ENCODE peak calls at places on chromosomes 7 and 10, in four cellular contexts. One of them, this sample, is unnamed.

GRCh38 chr10:106513328-106513727 is 651.2 kb downstream of the SORCS1 start:
- DNase-seq in SK-N-SH: no peak
- DNase-seq in H9: no peak
- DNase-seq in hepatocyte: no peak
- DNase-seq in this sample: no peak

GRCh38 chr7:118245267-118246040 is 20.9 kb downstream of the ANKRD7 start:
- DNase-seq in H9: no peak
- DNase-seq in SK-N-SH: peak; percentile 17
- DNase-seq in hepatocyte: no peak
- DNase-seq in this sample: no peak

GRCh38 chr7:79730971-79731370 is 277.5 kb upstream of the MAGI2 start:
- DNase-seq in hepatocyte: no peak
- DNase-seq in H9: no peak
- DNase-seq in SK-N-SH: no peak
- DNase-seq in this sample: no peak

GRCh38 chr7:137983308-137984008 is 18.4 kb downstream of the CREB3L2 start:
- DNase-seq in H9: no peak
- DNase-seq in SK-N-SH: no peak
- DNase-seq in hepatocyte: peak; percentile 44
- DNase-seq in this sample: peak; percentile 55

GRCh38 chr7:19296617-19297016 is 151.4 kb upstream of the FERD3L start:
- DNase-seq in SK-N-SH: no peak
- DNase-seq in hepatocyte: no peak
- DNase-seq in H9: no peak
- DNase-seq in this sample: no peak

GRCh38 chr10:104254493-104255243 is at the start of gene GSTO1:
- DNase-seq in hepatocyte: peak; percentile 72
- DNase-seq in SK-N-SH: peak; percentile 86
- DNase-seq in H9: peak; percentile 74
- DNase-seq in this sample: peak; percentile 77

GRCh38 chr7:25863727-25864116 is 288.3 kb upstream of the NFE2L3 start:
- DNase-seq in hepatocyte: no peak
- DNase-seq in H9: no peak
- DNase-seq in SK-N-SH: no peak
- DNase-seq in this sample: no peak

GRCh38 chr7:83821866-83822265 is 172.9 kb upstream of the SEMA3E start:
- DNase-seq in H9: no peak
- DNase-seq in SK-N-SH: no peak
- DNase-seq in hepatocyte: no peak
- DNase-seq in this sample: no peak

GRCh38 chr10:61760943-61761824 is 98.5 kb downstream of the CABCOCO1 start:
- DNase-seq in hepatocyte: peak; percentile 24
- DNase-seq in H9: no peak
- DNase-seq in SK-N-SH: no peak
- DNase-seq in this sample: peak; percentile 91

GRCh38 chr7:140003913-140004382 is 58.8 kb downstream of the PARP12 start:
- DNase-seq in H9: peak; percentile 62
- DNase-seq in hepatocyte: peak; percentile 69
- DNase-seq in SK-N-SH: peak; percentile 67
- DNase-seq in this sample: peak; percentile 82

GRCh38 chr7:73865738-73866445 is 4.9 kb downstream of the TMEM270 start:
- DNase-seq in SK-N-SH: peak; percentile 85
- DNase-seq in hepatocyte: peak; percentile 73
- DNase-seq in H9: peak; percentile 42
- DNase-seq in this sample: peak; percentile 72

GRCh38 chr7:46071601-46072000 is 150.5 kb upstream of the IGFBP3 start:
- DNase-seq in H9: no peak
- DNase-seq in SK-N-SH: no peak
- DNase-seq in hepatocyte: no peak
- DNase-seq in this sample: no peak

GRCh38 chr10:74652664-74653063 is 173.7 kb upstream of the KAT6B start:
- DNase-seq in hepatocyte: no peak
- DNase-seq in H9: no peak
- DNase-seq in SK-N-SH: no peak
- DNase-seq in this sample: no peak

GRCh38 chr10:104434601-104435000 is 81.0 kb downstream of the CFAP58 start:
- DNase-seq in SK-N-SH: no peak
- DNase-seq in hepatocyte: no peak
- DNase-seq in H9: no peak
- DNase-seq in this sample: no peak

GRCh38 chr7:3979956-3980643 is 679.0 kb downstream of the SDK1 start:
- DNase-seq in H9: no peak
- DNase-seq in hepatocyte: no peak
- DNase-seq in SK-N-SH: peak; percentile 69
- DNase-seq in this sample: peak; percentile 75

GRCh38 chr7:101535333-101535732 is 93.8 kb downstream of the MYL10 start:
- DNase-seq in H9: no peak
- DNase-seq in SK-N-SH: no peak
- DNase-seq in hepatocyte: no peak
- DNase-seq in this sample: no peak

GRCh38 chr10:49627644-49628247 is 13.9 kb downstream of the CHAT start:
- DNase-seq in H9: no peak
- DNase-seq in SK-N-SH: no peak
- DNase-seq in hepatocyte: no peak
- DNase-seq in this sample: no peak

GRCh38 chr10:14185501-14186045 is 145.2 kb downstream of the FRMD4A start:
- DNase-seq in hepatocyte: no peak
- DNase-seq in SK-N-SH: no peak
- DNase-seq in H9: peak; percentile 93
- DNase-seq in this sample: peak; percentile 96

GRCh38 chr7:132221356-132221755 is 354.9 kb downstream of the PLXNA4 start:
- DNase-seq in hepatocyte: no peak
- DNase-seq in SK-N-SH: no peak
- DNase-seq in H9: no peak
- DNase-seq in this sample: no peak

GRCh38 chr7:1586827-1587705 is 17.2 kb upstream of the PSMG3 start:
- DNase-seq in H9: no peak
- DNase-seq in SK-N-SH: peak; percentile 97
- DNase-seq in hepatocyte: no peak
- DNase-seq in this sample: no peak

GRCh38 chr10:106285199-106285598 is 879.3 kb downstream of the SORCS1 start:
- DNase-seq in H9: no peak
- DNase-seq in hepatocyte: no peak
- DNase-seq in SK-N-SH: no peak
- DNase-seq in this sample: no peak

GRCh38 chr7:103432713-103433112 is 13.3 kb downstream of the SLC26A5 start:
- DNase-seq in H9: no peak
- DNase-seq in hepatocyte: no peak
- DNase-seq in SK-N-SH: no peak
- DNase-seq in this sample: no peak

GRCh38 chr10:48399056-48399541 is 92.6 kb downstream of the MAPK8 start:
- DNase-seq in hepatocyte: no peak
- DNase-seq in SK-N-SH: no peak
- DNase-seq in H9: peak; percentile 28
- DNase-seq in this sample: no peak

GRCh38 chr10:44008270-44008916 is 359.7 kb upstream of the ZNF32 start:
- DNase-seq in H9: no peak
- DNase-seq in hepatocyte: no peak
- DNase-seq in SK-N-SH: no peak
- DNase-seq in this sample: no peak

GRCh38 chr7:17318146-17318545 is 19.7 kb downstream of the AHR start:
- DNase-seq in hepatocyte: no peak
- DNase-seq in H9: no peak
- DNase-seq in SK-N-SH: no peak
- DNase-seq in this sample: peak; percentile 92

GRCh38 chr7:139596626-139597025 is 73.1 kb downstream of the CLEC2L start:
- DNase-seq in hepatocyte: no peak
- DNase-seq in SK-N-SH: no peak
- DNase-seq in H9: no peak
- DNase-seq in this sample: no peak

GRCh38 chr10:102523250-102524029 is 19.7 kb downstream of the SUFU start:
- DNase-seq in H9: no peak
- DNase-seq in hepatocyte: no peak
- DNase-seq in SK-N-SH: no peak
- DNase-seq in this sample: peak; percentile 89

GRCh38 chr10:70462349-70462984 is 16.1 kb upstream of the PALD1 start:
- DNase-seq in hepatocyte: no peak
- DNase-seq in SK-N-SH: peak; percentile 68
- DNase-seq in H9: no peak
- DNase-seq in this sample: peak; percentile 22

GRCh38 chr7:75050501-75050900 is 23.1 kb downstream of the RCC1L start:
- DNase-seq in SK-N-SH: no peak
- DNase-seq in hepatocyte: no peak
- DNase-seq in H9: no peak
- DNase-seq in this sample: no peak

GRCh38 chr10:3486346-3487065 is 298.5 kb downstream of the KLF6 start:
- DNase-seq in H9: peak; percentile 91
- DNase-seq in hepatocyte: peak; percentile 93
- DNase-seq in SK-N-SH: peak; percentile 65
- DNase-seq in this sample: peak; percentile 72

GRCh38 chr7:75601539-75601938 is 109.4 kb downstream of the SPDYE5 start:
- DNase-seq in hepatocyte: no peak
- DNase-seq in H9: no peak
- DNase-seq in SK-N-SH: no peak
- DNase-seq in this sample: no peak

GRCh38 chr7:3673524-3673923 is 372.5 kb downstream of the SDK1 start:
- DNase-seq in H9: peak; percentile 66
- DNase-seq in hepatocyte: peak; percentile 18
- DNase-seq in SK-N-SH: peak; percentile 27
- DNase-seq in this sample: peak; percentile 10

GRCh38 chr10:110409926-110410325 is 87.8 kb upstream of the DUSP5 start:
- DNase-seq in H9: no peak
- DNase-seq in hepatocyte: no peak
- DNase-seq in SK-N-SH: no peak
- DNase-seq in this sample: no peak

GRCh38 chr10:109591631-109592030 is 331.7 kb downstream of the XPNPEP1 start:
- DNase-seq in SK-N-SH: no peak
- DNase-seq in H9: no peak
- DNase-seq in hepatocyte: no peak
- DNase-seq in this sample: no peak

GRCh38 chr10:61076572-61077114 is 132.7 kb upstream of the RHOBTB1 start:
- DNase-seq in SK-N-SH: no peak
- DNase-seq in H9: no peak
- DNase-seq in hepatocyte: no peak
- DNase-seq in this sample: no peak

GRCh38 chr7:111852081-111852480 is 289.8 kb upstream of the IMMP2L start:
- DNase-seq in SK-N-SH: no peak
- DNase-seq in hepatocyte: no peak
- DNase-seq in H9: no peak
- DNase-seq in this sample: no peak

GRCh38 chr10:79180619-79181221 is 112.0 kb downstream of the ZMIZ1 start:
- DNase-seq in SK-N-SH: no peak
- DNase-seq in hepatocyte: no peak
- DNase-seq in H9: no peak
- DNase-seq in this sample: no peak

GRCh38 chr10:79176949-79177602 is 108.3 kb downstream of the ZMIZ1 start:
- DNase-seq in hepatocyte: no peak
- DNase-seq in SK-N-SH: peak; percentile 75
- DNase-seq in H9: no peak
- DNase-seq in this sample: peak; percentile 59

GRCh38 chr10:79178070-79178576 is 109.4 kb downstream of the ZMIZ1 start:
- DNase-seq in hepatocyte: no peak
- DNase-seq in SK-N-SH: no peak
- DNase-seq in H9: no peak
- DNase-seq in this sample: no peak

GRCh38 chr10:79179404-79180309 is 110.9 kb downstream of the ZMIZ1 start:
- DNase-seq in SK-N-SH: peak; percentile 92
- DNase-seq in hepatocyte: peak; percentile 61
- DNase-seq in H9: peak; percentile 58
- DNase-seq in this sample: no peak

GRCh38 chr10:79178614-79179403 is 110.0 kb downstream of the ZMIZ1 start:
- DNase-seq in hepatocyte: peak; percentile 71
- DNase-seq in SK-N-SH: peak; percentile 90
- DNase-seq in H9: no peak
- DNase-seq in this sample: peak; percentile 95
- H3K4me2 ChIP-seq in hepatocyte: no peak overlapping the region
- H3K4me2 ChIP-seq in SK-N-SH: peak overlapping the region; percentile 68
- H3K4me2 ChIP-seq in H9: no peak overlapping the region
- H3K4me2 ChIP-seq in this sample: peak overlapping the region; percentile 42

DNA sequence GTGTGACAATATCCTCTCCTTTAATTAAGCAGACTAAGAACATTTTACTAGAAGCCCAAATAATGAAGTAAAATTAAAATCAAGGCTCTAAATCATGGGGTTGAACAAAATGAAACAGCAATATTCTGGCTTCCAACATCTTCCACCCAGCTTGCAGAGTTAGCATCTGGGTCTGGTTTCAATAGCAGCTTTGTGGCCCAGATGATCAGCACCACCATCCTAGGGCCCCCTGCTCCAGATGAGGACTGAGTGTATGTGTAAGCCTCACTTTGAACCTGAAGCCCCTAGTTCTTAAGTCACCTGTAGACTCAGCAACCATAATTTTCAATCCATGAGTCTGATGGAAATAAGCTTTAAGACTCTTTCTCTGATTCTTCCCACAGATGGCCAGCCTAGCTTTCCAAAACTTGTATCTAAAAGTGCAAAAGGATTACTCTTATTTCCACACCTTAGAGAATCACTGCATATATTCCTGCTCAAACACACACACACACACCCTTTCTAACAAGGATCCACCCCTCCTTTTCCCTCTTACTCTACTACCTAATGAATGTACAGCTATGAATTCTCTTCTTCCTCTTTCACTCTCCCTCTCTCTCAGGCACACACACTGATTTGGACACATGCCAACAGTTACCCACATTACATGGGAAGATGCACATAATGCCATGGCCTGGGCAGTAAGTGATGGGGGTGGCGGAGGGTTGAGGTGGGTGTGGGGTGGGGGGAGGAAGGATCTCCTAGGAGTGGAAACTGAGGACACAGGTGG is 3.5 kb downstream of the DENND11 start:
- DNase-seq in H9: no peak
- DNase-seq in hepatocyte: no peak
- DNase-seq in SK-N-SH: no peak
- DNase-seq in this sample: no peak
- H3K4me2 ChIP-seq in H9: no peak overlapping the region
- H3K4me2 ChIP-seq in hepatocyte: no peak overlapping the region
- H3K4me2 ChIP-seq in SK-N-SH: peak overlapping the region; percentile 43
- H3K4me2 ChIP-seq in this sample: no peak overlapping the region

GRCh38 chr10:86670290-86670811 is 2.0 kb downstream of the LDB3 start:
- DNase-seq in H9: no peak
- DNase-seq in hepatocyte: no peak
- DNase-seq in SK-N-SH: no peak
- DNase-seq in this sample: no peak

GRCh38 chr10:86670876-86671275 is 2.6 kb downstream of the LDB3 start:
- DNase-seq in hepatocyte: no peak
- DNase-seq in H9: no peak
- DNase-seq in SK-N-SH: no peak
- DNase-seq in this sample: no peak

GRCh38 chr10:86666538-86666937 is 1.8 kb upstream of the LDB3 start:
- DNase-seq in SK-N-SH: no peak
- DNase-seq in H9: no peak
- DNase-seq in hepatocyte: no peak
- DNase-seq in this sample: no peak

GRCh38 chr10:86667421-86668181 is 710 bp upstream of the LDB3 start:
- DNase-seq in SK-N-SH: no peak
- DNase-seq in hepatocyte: no peak
- DNase-seq in H9: no peak
- DNase-seq in this sample: no peak

GRCh38 chr10:86668297-86669165 is at the start of gene LDB3:
- DNase-seq in SK-N-SH: peak; percentile 65
- DNase-seq in hepatocyte: peak; percentile 35
- DNase-seq in H9: no peak
- DNase-seq in this sample: peak; percentile 63
- H3K4me2 ChIP-seq in SK-N-SH: peak within 1 kb of the TSS; percentile 63
- H3K4me2 ChIP-seq in hepatocyte: no peak within 1 kb of the TSS
- H3K4me2 ChIP-seq in H9: no peak within 1 kb of the TSS
- H3K4me2 ChIP-seq in this sample: no peak within 1 kb of the TSS

GRCh38 chr10:18137111-18137510 is 3.1 kb upstream of the CACNB2 start:
- DNase-seq in H9: no peak
- DNase-seq in hepatocyte: no peak
- DNase-seq in SK-N-SH: no peak
- DNase-seq in this sample: no peak
- H3K4me2 ChIP-seq in H9: no peak overlapping the region
- H3K4me2 ChIP-seq in hepatocyte: no peak overlapping the region
- H3K4me2 ChIP-seq in SK-N-SH: no peak overlapping the region
- H3K4me2 ChIP-seq in this sample: no peak overlapping the region